ENCODE peak calls at places on chromosomes 13 and 19, in seven cellular contexts. One of them, this sample, is unnamed.

GRCh38 chr19:31567776-31568175 is 218.5 kb upstream of the TSHZ3 start:
- DNase-seq in NCI-H1105: no peak
- DNase-seq in foreskin melanocyte: no peak
- DNase-seq in right cardiac atrium: no peak
- DNase-seq in effector CD4-positive, alpha-beta T cell: no peak
- DNase-seq in adrenal gland: no peak
- DNase-seq in NCI-H1694 treated with DMSO at 0.1 percent for 48 hours: no peak
- DNase-seq in this sample: no peak

GRCh38 chr13:113460599-113460998 is 7.3 kb upstream of the ADPRHL1 start:
- DNase-seq in NCI-H1105: no peak
- DNase-seq in foreskin melanocyte: no peak
- DNase-seq in right cardiac atrium: no peak
- DNase-seq in effector CD4-positive, alpha-beta T cell: no peak
- DNase-seq in adrenal gland: no peak
- DNase-seq in NCI-H1694 treated with DMSO at 0.1 percent for 48 hours: no peak
- DNase-seq in this sample: no peak

GRCh38 chr13:46184277-46184699 is 2.3 kb upstream of the LCP1 start:
- DNase-seq in NCI-H1105: no peak
- DNase-seq in foreskin melanocyte: no peak
- DNase-seq in right cardiac atrium: peak
- DNase-seq in effector CD4-positive, alpha-beta T cell: peak
- DNase-seq in adrenal gland: no peak
- DNase-seq in NCI-H1694 treated with DMSO at 0.1 percent for 48 hours: peak
- DNase-seq in this sample: peak

GRCh38 chr13:78326608-78327007 is 276.7 kb downstream of the POU4F1 start:
- DNase-seq in NCI-H1105: no peak
- DNase-seq in foreskin melanocyte: no peak
- DNase-seq in right cardiac atrium: no peak
- DNase-seq in effector CD4-positive, alpha-beta T cell: no peak
- DNase-seq in adrenal gland: no peak
- DNase-seq in NCI-H1694 treated with DMSO at 0.1 percent for 48 hours: peak
- DNase-seq in this sample: no peak

GRCh38 chr19:18675779-18676178 is 7.7 kb upstream of the CRTC1 start:
- DNase-seq in NCI-H1105: no peak
- DNase-seq in foreskin melanocyte: no peak
- DNase-seq in right cardiac atrium: no peak
- DNase-seq in effector CD4-positive, alpha-beta T cell: no peak
- DNase-seq in adrenal gland: no peak
- DNase-seq in NCI-H1694 treated with DMSO at 0.1 percent for 48 hours: no peak
- DNase-seq in this sample: no peak

GRCh38 chr13:99311748-99312492 is 4.7 kb upstream of the GPR183 start:
- DNase-seq in NCI-H1105: no peak
- DNase-seq in foreskin melanocyte: no peak
- DNase-seq in right cardiac atrium: no peak
- DNase-seq in effector CD4-positive, alpha-beta T cell: no peak
- DNase-seq in adrenal gland: peak
- DNase-seq in NCI-H1694 treated with DMSO at 0.1 percent for 48 hours: no peak
- DNase-seq in this sample: no peak

GRCh38 chr19:17953869-17954268 is 13.0 kb upstream of the KCNN1 start:
- DNase-seq in NCI-H1105: no peak
- DNase-seq in foreskin melanocyte: no peak
- DNase-seq in right cardiac atrium: no peak
- DNase-seq in effector CD4-positive, alpha-beta T cell: no peak
- DNase-seq in adrenal gland: no peak
- DNase-seq in NCI-H1694 treated with DMSO at 0.1 percent for 48 hours: no peak
- DNase-seq in this sample: no peak

GRCh38 chr13:112636401-112636975 is 48.5 kb upstream of the TUBGCP3 start:
- DNase-seq in NCI-H1105: no peak
- DNase-seq in foreskin melanocyte: no peak
- DNase-seq in right cardiac atrium: no peak
- DNase-seq in effector CD4-positive, alpha-beta T cell: no peak
- DNase-seq in adrenal gland: no peak
- DNase-seq in NCI-H1694 treated with DMSO at 0.1 percent for 48 hours: no peak
- DNase-seq in this sample: no peak

GRCh38 chr19:33302175-33302973 is at the start of gene CEBPA:
- DNase-seq in NCI-H1105: peak
- DNase-seq in foreskin melanocyte: peak
- DNase-seq in right cardiac atrium: peak
- DNase-seq in effector CD4-positive, alpha-beta T cell: peak
- DNase-seq in adrenal gland: no peak
- DNase-seq in NCI-H1694 treated with DMSO at 0.1 percent for 48 hours: peak
- DNase-seq in this sample: peak

GRCh38 chr19:2344381-2344870 is 15.6 kb upstream of the TMPRSS9 start:
- DNase-seq in NCI-H1105: no peak
- DNase-seq in foreskin melanocyte: no peak
- DNase-seq in right cardiac atrium: peak
- DNase-seq in effector CD4-positive, alpha-beta T cell: no peak
- DNase-seq in adrenal gland: no peak
- DNase-seq in NCI-H1694 treated with DMSO at 0.1 percent for 48 hours: no peak
- DNase-seq in this sample: no peak

GRCh38 chr13:93861818-93862217 is 617.7 kb downstream of the DCT start:
- DNase-seq in NCI-H1105: no peak
- DNase-seq in foreskin melanocyte: no peak
- DNase-seq in right cardiac atrium: peak
- DNase-seq in effector CD4-positive, alpha-beta T cell: no peak
- DNase-seq in adrenal gland: no peak
- DNase-seq in NCI-H1694 treated with DMSO at 0.1 percent for 48 hours: no peak
- DNase-seq in this sample: no peak

GRCh38 chr13:50149143-50149703 is 134.0 kb downstream of the KCNRG start:
- DNase-seq in NCI-H1105: no peak
- DNase-seq in foreskin melanocyte: peak
- DNase-seq in right cardiac atrium: no peak
- DNase-seq in effector CD4-positive, alpha-beta T cell: no peak
- DNase-seq in adrenal gland: no peak
- DNase-seq in NCI-H1694 treated with DMSO at 0.1 percent for 48 hours: no peak
- DNase-seq in this sample: no peak

GRCh38 chr13:43153436-43154082 is 130.2 kb downstream of the DNAJC15 start:
- DNase-seq in NCI-H1105: no peak
- DNase-seq in foreskin melanocyte: peak
- DNase-seq in right cardiac atrium: no peak
- DNase-seq in effector CD4-positive, alpha-beta T cell: no peak
- DNase-seq in adrenal gland: no peak
- DNase-seq in NCI-H1694 treated with DMSO at 0.1 percent for 48 hours: no peak
- DNase-seq in this sample: no peak

GRCh38 chr13:74767031-74767430 is 632.8 kb upstream of the KLF12 start:
- DNase-seq in NCI-H1105: no peak
- DNase-seq in foreskin melanocyte: no peak
- DNase-seq in right cardiac atrium: no peak
- DNase-seq in effector CD4-positive, alpha-beta T cell: no peak
- DNase-seq in adrenal gland: no peak
- DNase-seq in NCI-H1694 treated with DMSO at 0.1 percent for 48 hours: no peak
- DNase-seq in this sample: no peak

GRCh38 chr19:6362024-6362344 is 653 bp downstream of the CLPP start:
- DNase-seq in NCI-H1105: no peak
- DNase-seq in foreskin melanocyte: no peak
- DNase-seq in right cardiac atrium: no peak
- DNase-seq in effector CD4-positive, alpha-beta T cell: no peak
- DNase-seq in adrenal gland: peak
- DNase-seq in NCI-H1694 treated with DMSO at 0.1 percent for 48 hours: no peak
- DNase-seq in this sample: no peak

GRCh38 chr19:30339624-30340525 is 32.3 kb upstream of the ZNF536 start:
- DNase-seq in NCI-H1105: no peak
- DNase-seq in foreskin melanocyte: no peak
- DNase-seq in right cardiac atrium: no peak
- DNase-seq in effector CD4-positive, alpha-beta T cell: no peak
- DNase-seq in adrenal gland: no peak
- DNase-seq in NCI-H1694 treated with DMSO at 0.1 percent for 48 hours: no peak
- DNase-seq in this sample: no peak

GRCh38 chr13:102907016-102907756 is 61.4 kb downstream of the ERCC5 start:
- DNase-seq in NCI-H1105: no peak
- DNase-seq in foreskin melanocyte: no peak
- DNase-seq in right cardiac atrium: no peak
- DNase-seq in effector CD4-positive, alpha-beta T cell: no peak
- DNase-seq in adrenal gland: no peak
- DNase-seq in NCI-H1694 treated with DMSO at 0.1 percent for 48 hours: no peak
- DNase-seq in this sample: no peak

GRCh38 chr19:44662686-44663085 is 8.6 kb upstream of the CEACAM19 start:
- DNase-seq in NCI-H1105: no peak
- DNase-seq in foreskin melanocyte: no peak
- DNase-seq in right cardiac atrium: no peak
- DNase-seq in effector CD4-positive, alpha-beta T cell: no peak
- DNase-seq in adrenal gland: no peak
- DNase-seq in NCI-H1694 treated with DMSO at 0.1 percent for 48 hours: peak
- DNase-seq in this sample: no peak

GRCh38 chr19:662207-662961 is 630 bp downstream of the RNF126 start:
- DNase-seq in NCI-H1105: peak
- DNase-seq in foreskin melanocyte: no peak
- DNase-seq in right cardiac atrium: peak
- DNase-seq in effector CD4-positive, alpha-beta T cell: peak
- DNase-seq in adrenal gland: peak
- DNase-seq in NCI-H1694 treated with DMSO at 0.1 percent for 48 hours: no peak
- DNase-seq in this sample: peak